ENCODE peak calls at places on chromosomes 2 and 18, in eight cellular contexts. R, I, K, C, F, G, H and L are unnamed samples.

GRCh38 chr2:169046440-169047151 is 15.5 kb upstream of the ABCB11 start:
- DNase-seq in R (peak; percentile 11), I (no peak), K (no peak), C (no peak), F (no peak), G (no peak), H (no peak), L (no peak)

GRCh38 chr2:102355526-102356380 is at the start of gene IL18R1:
- DNase-seq in R (peak; percentile 73), I (peak; percentile 79), K (peak; percentile 65), C (peak; percentile 69), F (peak; percentile 69), G (no peak), H (peak; percentile 92), L (peak; percentile 84)

GRCh38 chr2:215401896-215402379 is 33.9 kb downstream of the FN1 start:
- DNase-seq in R (no peak), I (no peak), K (no peak), C (peak; percentile 96), F (no peak), G (no peak), H (peak; percentile 82), L (no peak)

GRCh38 chr18:8218263-8218662 is 391.0 kb upstream of the RAB12 start:
- DNase-seq in R (no peak), I (no peak), K (no peak), C (no peak), F (no peak), G (no peak), H (no peak), L (peak; percentile 37)

GRCh38 chr18:62982600-62983251 is 267.4 kb downstream of the PHLPP1 start:
- DNase-seq in R (peak; percentile 44), I (peak; percentile 69), K (peak; percentile 62), C (peak; percentile 63), F (peak; percentile 55), G (no peak), H (peak; percentile 57), L (peak; percentile 87)

GRCh38 chr2:28155627-28156026 is 237.0 kb upstream of the FOSL2 start:
- DNase-seq in R (peak; percentile 70), I (no peak), K (no peak), C (no peak), F (no peak), G (no peak), H (no peak), L (peak; percentile 66)

GRCh38 chr2:202378001-202378400 is 1.9 kb downstream of the BMPR2 start:
- DNase-seq in R (no peak), I (no peak), K (no peak), C (no peak), F (no peak), G (no peak), H (peak; percentile 37), L (no peak)

GRCh38 chr2:122168799-122169198 is 413.3 kb downstream of the TSN start:
- DNase-seq in R (no peak), I (no peak), K (no peak), C (no peak), F (no peak), G (no peak), H (peak; percentile 23), L (peak; percentile 42)

GRCh38 chr2:175600024-175600831 is 401.8 kb downstream of the LNPK start:
- DNase-seq in R (no peak), I (peak; percentile 12), K (no peak), C (no peak), F (no peak), G (no peak), H (peak; percentile 91), L (no peak)

GRCh38 chr18:46946656-46947282 is 29.4 kb downstream of the KATNAL2 start:
- DNase-seq in R (peak; percentile 80), I (peak; percentile 88), K (peak; percentile 28), C (peak; percentile 80), F (peak; percentile 90), G (peak; percentile 94), H (peak; percentile 82), L (peak; percentile 98)

GRCh38 chr2:16060125-16060935 is 120.0 kb downstream of the MYCN start:
- DNase-seq in R (no peak), I (no peak), K (no peak), C (no peak), F (no peak), G (no peak), H (no peak), L (no peak)

GRCh38 chr18:22641973-22642372 is 224.3 kb upstream of the CTAGE1 start:
- DNase-seq in R (no peak), I (no peak), K (no peak), C (no peak), F (no peak), G (no peak), H (no peak), L (no peak)

GRCh38 chr2:64145760-64146159 is 1.5 kb upstream of the PELI1 start:
- DNase-seq in R (no peak), I (no peak), K (no peak), C (no peak), F (no peak), G (no peak), H (no peak), L (peak; percentile 27)

GRCh38 chr2:12304494-12305228 is 412.1 kb upstream of the TRIB2 start:
- DNase-seq in R (no peak), I (no peak), K (no peak), C (peak; percentile 34), F (no peak), G (no peak), H (peak; percentile 67), L (no peak)

GRCh38 chr18:75250471-75250821 is 39.8 kb downstream of the TSHZ1 start:
- DNase-seq in R (no peak), I (no peak), K (no peak), C (no peak), F (no peak), G (no peak), H (no peak), L (no peak)

GRCh38 chr2:10863837-10864236 is 47.9 kb upstream of the KCNF1 start:
- DNase-seq in R (no peak), I (peak; percentile 43), K (no peak), C (peak; percentile 44), F (no peak), G (no peak), H (no peak), L (no peak)

GRCh38 chr2:234335676-234336228 is 161.1 kb downstream of the ARL4C start:
- DNase-seq in R (peak; percentile 21), I (peak; percentile 80), K (peak; percentile 79), C (peak; percentile 72), F (no peak), G (peak; percentile 96), H (peak; percentile 93), L (no peak)

GRCh38 chr18:51070545-51070944 is 40.5 kb downstream of the SMAD4 start:
- DNase-seq in R (no peak), I (no peak), K (no peak), C (peak; percentile 93), F (no peak), G (no peak), H (peak; percentile 87), L (no peak)

GRCh38 chr2:224927671-224928173 is 114.5 kb downstream of the DOCK10 start:
- DNase-seq in R (peak; percentile 42), I (peak; percentile 42), K (peak; percentile 36), C (peak; percentile 89), F (no peak), G (no peak), H (no peak), L (no peak)

GRCh38 chr2:44975571-44976450 is 33.4 kb downstream of the SIX2 start:
- DNase-seq in R (no peak), I (no peak), K (no peak), C (no peak), F (no peak), G (no peak), H (no peak), L (peak; percentile 59)

GRCh38 chr2:176056411-176056810 is 27.4 kb downstream of the EVX2 start:
- DNase-seq in R (no peak), I (no peak), K (no peak), C (no peak), F (no peak), G (no peak), H (no peak), L (no peak)

GRCh38 chr2:85247591-85247990 is 80.2 kb downstream of the TGOLN2 start:
- DNase-seq in R (no peak), I (no peak), K (no peak), C (no peak), F (no peak), G (no peak), H (no peak), L (peak; percentile 60)

GRCh38 chr2:85245891-85246290 is 81.9 kb downstream of the TGOLN2 start:
- DNase-seq in R (no peak), I (no peak), K (no peak), C (no peak), F (no peak), G (no peak), H (peak; percentile 59), L (no peak)

GRCh38 chr2:85248741-85249524 is 78.9 kb downstream of the TGOLN2 start:
- DNase-seq in R (peak; percentile 57), I (peak; percentile 25), K (peak; percentile 59), C (peak; percentile 94), F (no peak), G (no peak), H (peak; percentile 90), L (peak; percentile 61)

GRCh38 chr2:85244798-85245197 is 83.0 kb downstream of the TGOLN2 start:
- DNase-seq in R (no peak), I (no peak), K (no peak), C (no peak), F (no peak), G (no peak), H (no peak), L (no peak)

DNA sequence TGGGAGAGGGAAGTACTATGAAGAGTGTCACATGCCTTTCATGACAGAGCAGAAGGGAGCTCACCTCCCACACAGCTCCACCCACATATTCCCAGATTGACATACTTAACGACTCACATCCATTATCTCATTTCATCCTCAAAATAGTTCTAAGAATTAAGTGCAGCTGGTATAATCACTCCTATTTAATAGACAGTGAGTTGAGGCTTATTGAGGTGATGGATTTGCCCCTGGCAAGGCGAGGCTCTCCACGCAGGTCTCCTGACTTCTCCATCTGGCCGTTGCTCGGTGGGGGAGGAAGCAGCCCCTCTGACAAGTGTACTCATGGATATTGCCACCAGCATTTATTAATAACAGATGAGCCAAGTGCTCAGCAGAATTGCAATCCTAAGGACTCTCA is 81.4 kb downstream of the TGOLN2 start:
- DNase-seq in R (no peak), I (no peak), K (no peak), C (no peak), F (no peak), G (no peak), H (peak; percentile 38), L (no peak)
- H3K4me1 ChIP-seq in R (peaks cover 22% of the 10 kb centered on the region), I (peaks cover 33% of the 10 kb centered on the region), K (no peaks in the 10 kb centered on the region), C (peaks cover 16% of the 10 kb centered on the region), F (peaks cover 30% of the 10 kb centered on the region), G (peaks cover 93% of the 10 kb centered on the region), H (peaks cover 35% of the 10 kb centered on the region), L (peaks cover 82% of the 10 kb centered on the region)

GRCh38 chr2:208791257-208791656 is 384.7 kb downstream of the PTH2R start:
- DNase-seq in R (no peak), I (no peak), K (no peak), C (no peak), F (no peak), G (no peak), H (no peak), L (no peak)
- H3K4me1 ChIP-seq in R (no peaks in the 10 kb centered on the region), I (peaks cover 7% of the 10 kb centered on the region), K (peaks cover 2% of the 10 kb centered on the region), C (no peaks in the 10 kb centered on the region), F (no peaks in the 10 kb centered on the region), G (no peaks in the 10 kb centered on the region), H (no peaks in the 10 kb centered on the region), L (no peaks in the 10 kb centered on the region)

GRCh38 chr2:99471635-99472326 is 18.0 kb downstream of the REV1 start:
- DNase-seq in R (no peak), I (no peak), K (no peak), C (no peak), F (no peak), G (no peak), H (no peak), L (no peak)
- H3K4me1 ChIP-seq in R (peaks cover 34% of the 10 kb centered on the region), I (peaks cover 59% of the 10 kb centered on the region), K (peaks cover 13% of the 10 kb centered on the region), C (peaks cover 3% of the 10 kb centered on the region), F (peaks cover 9% of the 10 kb centered on the region), G (peaks cover 77% of the 10 kb centered on the region), H (peaks cover 9% of the 10 kb centered on the region), L (peaks cover 58% of the 10 kb centered on the region)

GRCh38 chr2:173986805-173987204 is 21.6 kb upstream of the SP3 start:
- DNase-seq in R (peak; percentile 27), I (peak; percentile 28), K (no peak), C (peak; percentile 43), F (no peak), G (no peak), H (peak; percentile 35), L (no peak)
- H3K4me1 ChIP-seq in R (peaks cover 51% of the 10 kb centered on the region), I (peaks cover 48% of the 10 kb centered on the region), K (peaks cover 10% of the 10 kb centered on the region), C (peaks cover 24% of the 10 kb centered on the region), F (peaks cover 14% of the 10 kb centered on the region), G (peaks cover 64% of the 10 kb centered on the region), H (peaks cover 24% of the 10 kb centered on the region), L (peaks cover 13% of the 10 kb centered on the region)